ENCODE peak calls at places on chromosomes 11 and 22, in six cellular contexts. Y is B cell; P is anterior cingulate cortex; R is ovary; J is naive thymus-derived CD4-positive, alpha-beta T cell; T is stimulated activated naive CD8-positive, alpha-beta T cell treated with anti-CD3 and anti-CD28 coated beads, Interleukin-15, Interleukin-2, amounts not matched to agents 100 U/mL and 50 U/mL, for 24 hours. U is an unnamed sample.

GRCh38 chr11:119377961-119378667 is 3.4 kb downstream of the USP2 start:
- DNase-seq in T (no peak), Y (peak; percentile 3), R (no peak), P (no peak), J (no peak), U (no peak)

GRCh38 chr11:64848779-64849599 is 4.5 kb upstream of the CDC42BPG start:
- DNase-seq in T (no peak), Y (peak; percentile 77), P (no peak), J (no peak), R (no peak), U (no peak)

GRCh38 chr11:35274909-35275807 is 136.2 kb downstream of the CD44 start:
- DNase-seq in Y (no peak), R (no peak), P (peak; percentile 24), J (no peak), T (no peak), U (peak; percentile 45)

GRCh38 chr11:5690216-5690615 is 626 bp downstream of the TRIM22 start:
- DNase-seq in Y (no peak), J (no peak), T (no peak), R (no peak), P (no peak), U (no peak)

GRCh38 chr11:63978551-63979235 is 4.3 kb downstream of the COX8A start:
- DNase-seq in R (no peak), Y (no peak), T (no peak), J (no peak), P (no peak), U (no peak)

GRCh38 chr11:126053340-126054286 is 9.1 kb downstream of the CDON start:
- DNase-seq in P (no peak), Y (no peak), J (no peak), R (no peak), T (no peak), U (no peak)

GRCh38 chr11:134472188-134472455 is 60.1 kb upstream of the B3GAT1 start:
- DNase-seq in Y (no peak), P (no peak), T (no peak), J (no peak), R (no peak), U (no peak)

GRCh38 chr22:37044634-37045625 is 6.6 kb upstream of the KCTD17 start:
- DNase-seq in R (no peak), P (no peak), T (no peak), Y (no peak), J (no peak), U (no peak)

GRCh38 chr11:86623041-86623621 is 49.3 kb downstream of the ME3 start:
- DNase-seq in T (no peak), Y (no peak), P (no peak), J (no peak), R (no peak), U (no peak)

GRCh38 chr22:31492151-31492550 is 2.5 kb upstream of the EIF4ENIF1 start:
- DNase-seq in T (no peak), P (no peak), R (no peak), J (no peak), Y (no peak), U (no peak)

GRCh38 chr11:45847908-45848316 is 637 bp downstream of the CRY2 start:
- DNase-seq in J (no peak), P (no peak), T (peak; percentile 45), R (no peak), Y (peak; percentile 59), U (peak; percentile 56)

GRCh38 chr11:116691779-116692178 is 81.0 kb downstream of the BUD13 start:
- DNase-seq in Y (peak; percentile 85), P (no peak), J (peak; percentile 47), R (peak; percentile 61), T (peak; percentile 64), U (peak; percentile 69)

GRCh38 chr11:8066036-8066910 is 14.7 kb upstream of the TUB start:
- DNase-seq in P (no peak), Y (peak; percentile 7), J (no peak), R (no peak), T (no peak), U (no peak)

GRCh38 chr11:8178297-8178696 is 9.5 kb upstream of the RIC3 start:
- DNase-seq in P (no peak), J (no peak), T (no peak), R (no peak), Y (no peak), U (no peak)

GRCh38 chr22:40911772-40912171 is 39.4 kb upstream of the RBX1 start:
- DNase-seq in Y (no peak), P (no peak), R (no peak), J (no peak), T (no peak), U (no peak)

GRCh38 chr22:37519268-37520195 is at the start of gene CARD10:
- DNase-seq in P (no peak), R (peak; percentile 60), Y (peak; percentile 72), J (no peak), T (no peak), U (no peak)

GRCh38 chr22:17479129-17479528 is 84.2 kb upstream of the SLC25A18 start:
- DNase-seq in T (no peak), P (no peak), J (no peak), Y (no peak), R (no peak), U (no peak)

U was measured in A549.